ENCODE peak calls at places on chromosomes 2 and 18, in eight cellular contexts. S is HepG2, O is breast epithelium, X is uterus, E is adrenal gland, P is GM12892, L is endothelial cell of umbilical vein, J is heart left ventricle. Y is an unnamed sample.

GRCh38 chr2:47282621-47283272 is 120.2 kb upstream of the MSH2 start:
- DNase-seq in L (no peak), X (no peak), P (no peak), J (no peak), S (peak), O (no peak), E (no peak), Y (no peak)

GRCh38 chr18:79570266-79571201 is 109.1 kb upstream of the CTDP1 start:
- DNase-seq in J (peak), L (no peak), E (peak), O (peak), X (peak), S (no peak), P (no peak), Y (no peak)

GRCh38 chr2:176638167-176639015 is 369.1 kb downstream of the MTX2 start:
- DNase-seq in E (peak), O (peak), S (peak), X (peak), P (peak), J (peak), L (peak), Y (no peak)

GRCh38 chr18:48893559-48894265 is 57.1 kb downstream of the SMAD7 start:
- DNase-seq in E (no peak), P (no peak), S (peak), O (no peak), X (no peak), J (no peak), L (no peak), Y (no peak)

GRCh38 chr2:195658541-195658890 is 1.5 kb downstream of the SLC39A10 start:
- DNase-seq in S (peak), X (peak), L (peak), O (no peak), J (no peak), E (no peak), P (no peak), Y (no peak)

GRCh38 chr2:237025090-237025865 is 60.4 kb upstream of the COPS8 start:
- DNase-seq in L (peak), O (no peak), S (peak), X (no peak), E (no peak), J (no peak), P (no peak), Y (no peak)

GRCh38 chr2:200679157-200679934 is 93.5 kb downstream of the AOX1 start:
- DNase-seq in E (no peak), O (no peak), J (no peak), P (no peak), S (no peak), X (no peak), L (no peak), Y (no peak)

GRCh38 chr2:205352593-205352992 is 329.7 kb upstream of the NRP2 start:
- DNase-seq in E (no peak), O (no peak), L (no peak), X (no peak), J (no peak), S (no peak), P (no peak), Y (no peak)

GRCh38 chr2:185782223-185782769 is 43.7 kb downstream of the FSIP2 start:
- DNase-seq in X (no peak), O (no peak), P (no peak), J (no peak), E (no peak), S (peak), L (no peak), Y (no peak)

GRCh38 chr2:158002079-158002478 is 99.6 kb upstream of the UPP2 start:
- DNase-seq in J (no peak), O (no peak), S (no peak), X (no peak), P (no peak), E (no peak), L (no peak), Y (no peak)

GRCh38 chr2:64865073-64865830 is 123.9 kb upstream of the SLC1A4 start:
- DNase-seq in P (peak), L (peak), E (peak), S (no peak), X (peak), O (peak), J (peak), Y (no peak)

GRCh38 chr2:237482485-237482884 is 4.6 kb upstream of the MLPH start:
- DNase-seq in E (peak), J (peak), P (no peak), S (peak), X (peak), O (peak), L (no peak), Y (no peak)

GRCh38 chr2:112779598-112779997 is 4.7 kb downstream of the IL1A start:
- DNase-seq in X (no peak), S (no peak), O (no peak), P (no peak), E (no peak), L (no peak), J (no peak), Y (no peak)

GRCh38 chr2:18209934-18210639 is 331.6 kb downstream of the KCNS3 start:
- DNase-seq in O (no peak), E (no peak), X (no peak), S (no peak), J (no peak), P (no peak), L (peak), Y (no peak)

GRCh38 chr18:8279931-8280330 is 329.3 kb upstream of the RAB12 start:
- DNase-seq in S (no peak), X (no peak), O (no peak), J (no peak), P (no peak), L (no peak), E (no peak), Y (no peak)

GRCh38 chr2:104976603-104977120 is 61.2 kb upstream of the MRPS9 start:
- DNase-seq in X (no peak), S (peak), P (peak), J (no peak), O (no peak), L (no peak), E (no peak), Y (no peak)

GRCh38 chr2:210199186-210199765 is 26.0 kb downstream of the ACADL start:
- DNase-seq in X (no peak), P (no peak), L (peak), O (no peak), S (peak), J (no peak), E (no peak), Y (no peak)

GRCh38 chr2:182946949-182947348 is 80.5 kb upstream of the FRZB start:
- DNase-seq in P (no peak), S (no peak), O (no peak), X (no peak), L (peak), J (no peak), E (no peak), Y (no peak)

GRCh38 chr18:12880532-12880892 is 3.5 kb downstream of the PTPN2 start:
- DNase-seq in E (no peak), P (no peak), L (no peak), J (no peak), O (no peak), X (no peak), S (no peak), Y (no peak)

GRCh38 chr18:31491586-31491985 is 6.4 kb upstream of the DSG2 start:
- DNase-seq in L (no peak), O (no peak), P (no peak), X (no peak), E (no peak), J (no peak), S (no peak), Y (no peak)

GRCh38 chr2:161954103-161954502 is 119.9 kb downstream of the DPP4 start:
- DNase-seq in S (no peak), E (no peak), O (no peak), P (no peak), X (no peak), J (no peak), L (peak), Y (no peak)

GRCh38 chr18:8049147-8049546 is 482.0 kb downstream of the PTPRM start:
- DNase-seq in O (no peak), J (no peak), P (no peak), S (no peak), L (peak), E (no peak), X (no peak), Y (no peak)

DNA sequence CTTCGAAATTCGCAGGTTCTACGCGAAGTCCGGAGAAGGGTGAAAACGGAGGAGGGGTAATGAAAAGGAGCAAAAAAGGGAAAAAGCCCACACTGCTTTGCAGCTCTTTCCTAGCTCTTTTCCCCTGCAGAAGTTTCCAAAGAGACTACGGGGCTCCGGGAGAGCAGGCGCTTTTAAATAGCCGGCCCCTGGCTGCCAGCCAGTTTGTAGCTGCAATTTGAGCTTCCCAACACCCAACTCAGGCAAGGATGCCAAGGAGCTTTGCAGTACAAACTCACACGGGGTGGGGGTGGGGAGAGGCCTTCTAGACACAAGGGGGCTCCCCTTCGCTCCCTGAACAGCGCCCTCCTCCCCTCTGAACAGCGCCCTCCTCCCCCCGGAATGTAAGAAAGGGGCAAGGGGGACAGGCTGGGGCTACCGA is at the start of gene IGFBP5:
- DNase-seq in J (peak), P (no peak), S (no peak), L (peak), X (peak), O (peak), E (peak), Y (no peak)
- TF ChIP-seq POLR2A in J (peak), P (no peak), S (no peak), L (no peak), X (peak), O (no peak), E (peak), Y (no peak)

DNA sequence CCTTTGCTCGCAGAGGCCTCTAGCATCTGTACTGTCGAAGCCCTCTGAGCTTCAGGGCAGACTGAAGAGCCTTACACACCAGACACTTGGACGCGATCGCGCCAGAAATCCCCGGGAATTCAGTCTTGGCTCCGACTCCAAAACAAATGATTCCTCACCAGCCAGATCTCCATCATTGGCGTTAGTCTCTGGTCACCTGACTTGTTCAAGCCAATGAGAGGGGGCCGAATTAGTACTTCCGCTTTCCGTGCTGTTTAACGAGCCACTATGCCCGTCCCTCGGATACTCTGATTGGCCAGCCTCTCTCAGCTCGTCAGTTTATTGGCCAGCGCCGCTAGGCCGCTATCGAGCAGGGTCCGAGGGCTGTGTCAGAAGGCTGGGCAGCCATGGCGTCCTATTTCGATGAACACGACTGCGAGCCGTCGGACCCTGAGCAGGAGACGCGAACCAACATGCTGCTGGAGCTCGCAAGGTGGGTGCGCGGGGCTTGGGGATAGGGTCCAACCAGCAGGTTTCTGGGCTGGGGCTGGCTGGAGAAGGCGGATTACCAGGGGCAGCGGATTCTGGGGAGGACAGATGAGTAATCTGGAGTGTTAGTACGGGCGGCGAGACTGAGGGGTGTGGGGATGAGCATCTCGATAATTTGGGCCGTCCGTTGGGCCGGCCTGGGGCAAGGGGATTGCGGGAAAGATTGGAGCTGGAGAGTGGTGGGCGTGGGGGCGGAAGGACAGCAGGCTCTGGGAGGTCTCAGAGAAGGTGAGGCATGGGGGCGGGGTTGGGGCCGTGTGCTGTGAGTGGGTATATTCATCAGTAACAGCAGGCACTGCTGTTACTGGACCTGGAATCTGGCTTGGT is at the start of gene RNF181:
- DNase-seq in O (peak), X (peak), P (peak), J (peak), E (peak), L (peak), S (peak), Y (peak)
- TF ChIP-seq POLR2A in O (peak), X (peak), P (peak), J (peak), E (peak), L (peak), S (peak), Y (peak)

GRCh38 chr2:38825956-38826355 is 47.9 kb downstream of the GEMIN6 start:
- DNase-seq in J (no peak), P (no peak), E (no peak), O (no peak), X (no peak), S (no peak), L (no peak), Y (no peak)
- TF ChIP-seq POLR2A in J (no peak), P (no peak), E (no peak), O (no peak), X (no peak), S (no peak), L (no peak), Y (no peak)

GRCh38 chr18:2672872-2673271 is 17.3 kb downstream of the SMCHD1 start:
- DNase-seq in O (no peak), L (no peak), P (no peak), S (no peak), E (no peak), X (no peak), J (no peak), Y (no peak)

DNA sequence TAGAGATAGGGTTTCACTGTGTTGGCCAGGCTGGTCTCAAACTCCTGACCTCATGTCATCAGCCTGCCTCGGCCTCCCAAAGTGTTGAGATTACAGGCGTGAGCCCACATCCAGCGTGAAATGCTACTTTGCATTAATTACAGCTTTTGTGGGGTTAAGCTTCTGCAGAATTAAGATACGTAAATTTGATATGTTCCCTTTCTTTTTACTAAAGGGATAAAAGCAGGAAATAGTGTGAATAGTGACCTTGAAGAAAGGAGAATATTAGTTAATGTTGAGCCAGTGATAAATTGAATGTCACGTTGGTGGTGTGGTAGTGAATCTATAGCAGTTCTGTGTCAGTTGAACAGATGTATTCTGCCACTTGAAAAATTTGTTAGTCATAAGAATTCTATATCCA is 16.9 kb downstream of the SMCHD1 start:
- DNase-seq in P (no peak), L (no peak), J (no peak), X (no peak), S (no peak), E (no peak), O (no peak), Y (no peak)
- TF ChIP-seq POLR2A in P (no peak), L (no peak), J (no peak), X (no peak), S (no peak), E (no peak), O (no peak), Y (no peak)

DNA sequence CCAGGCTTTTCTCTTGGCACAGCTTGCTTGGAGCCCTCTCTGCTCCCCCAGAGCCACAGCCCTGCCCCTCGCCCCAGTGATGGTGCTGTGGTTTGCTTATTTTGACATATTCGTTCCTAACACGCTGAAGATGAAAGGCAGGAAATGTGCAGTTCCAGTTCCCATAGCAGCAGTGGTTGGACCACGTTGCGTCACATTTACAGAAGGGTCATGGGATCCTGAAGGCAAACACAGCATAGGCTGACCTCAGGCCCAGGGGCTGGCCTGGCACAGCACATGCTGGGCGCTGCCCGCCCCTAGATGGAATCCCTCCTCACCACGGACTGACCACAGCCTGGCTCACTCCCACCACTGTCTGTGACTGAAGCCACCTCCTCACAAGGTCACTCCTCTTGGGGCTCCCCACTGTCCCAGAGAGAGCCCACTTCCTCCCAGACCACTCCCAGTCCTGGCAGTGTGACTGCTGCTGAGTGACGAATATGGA is 14.2 kb upstream of the CHRNA1 start:
- DNase-seq in O (no peak), P (no peak), E (peak), J (peak), X (peak), S (peak), L (no peak), Y (no peak)
- TF ChIP-seq POLR2A in O (no peak), P (no peak), E (no peak), J (no peak), X (no peak), S (no peak), L (no peak), Y (no peak)

GRCh38 chr2:130785466-130786055 is 30.2 kb downstream of the AMER3 start:
- DNase-seq in O (no peak), S (no peak), E (no peak), J (no peak), X (no peak), L (no peak), P (no peak), Y (no peak)
- TF ChIP-seq POLR2A in O (no peak), S (no peak), E (no peak), J (no peak), X (no peak), L (no peak), P (no peak), Y (no peak)

DNA sequence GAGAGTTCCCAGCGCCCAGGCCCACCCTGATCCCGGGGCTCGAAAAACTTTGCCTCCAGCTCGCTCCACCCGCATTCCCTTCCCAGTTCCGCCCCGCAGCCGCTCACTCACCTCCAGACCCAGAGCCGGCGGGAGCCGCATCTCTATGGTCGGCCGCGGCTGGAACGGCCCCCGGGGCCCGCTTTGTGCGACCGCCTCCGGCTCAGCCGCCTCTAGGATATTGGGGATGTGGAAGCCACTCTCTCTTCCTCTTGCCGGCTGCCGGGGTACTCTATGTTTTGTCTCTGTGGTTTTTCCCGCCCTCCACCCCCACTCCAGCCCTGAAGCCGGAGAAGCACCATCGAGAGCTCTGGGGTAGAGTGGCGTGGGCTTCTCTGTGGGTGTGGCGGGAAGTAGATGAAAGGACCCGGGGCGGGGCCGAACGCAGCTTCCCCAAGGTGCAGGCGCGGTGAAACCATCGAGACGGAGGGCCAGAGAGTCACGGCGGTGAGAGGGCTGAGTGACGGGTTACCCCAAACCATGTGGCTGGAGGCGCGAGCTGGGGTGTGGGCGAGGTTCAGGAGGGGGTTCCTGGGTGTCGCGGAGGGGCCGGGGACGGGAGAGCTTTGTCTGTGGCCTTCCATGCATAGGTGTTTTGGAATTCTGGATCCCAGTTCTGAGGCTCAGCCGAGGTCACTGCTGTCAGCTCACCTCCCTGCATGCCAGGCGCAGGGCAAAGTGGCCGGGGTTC is at the start of the genes BCS1L and ZNF142:
- DNase-seq in L (peak), S (peak), O (peak), X (peak), E (peak), P (peak), J (peak), Y (peak)
- TF ChIP-seq POLR2A in L (peak), S (peak), O (no peak), X (peak), E (peak), P (peak), J (peak), Y (peak)

GRCh38 chr2:241148891-241149674 is at the start of gene PASK:
- DNase-seq in L (peak), P (peak), E (peak), X (peak), O (peak), S (peak), J (peak), Y (peak)
- TF ChIP-seq POLR2A in L (no peak), P (peak), E (no peak), X (no peak), O (no peak), S (peak), J (no peak), Y (no peak)

Y was measured in esophagus squamous epithelium.